ENCODE peak calls at places on chromosome 12, in four cellular contexts. W, I, T and S are unnamed samples.

GRCh38 chr12:41932470-41932991 is 212.1 kb downstream of the GXYLT1 start:
- DNase-seq in W (no peak), I (no peak), T (peak; percentile 62), S (peak; percentile 46)

GRCh38 chr12:98002887-98003493 is 512.4 kb upstream of the TMPO start:
- DNase-seq in W (no peak), I (no peak), T (no peak), S (no peak)

GRCh38 chr12:92334552-92334951 is 188.9 kb upstream of the BTG1 start:
- DNase-seq in W (no peak), I (no peak), T (no peak), S (no peak)

GRCh38 chr12:108649668-108650067 is 16.0 kb upstream of the SELPLG start:
- DNase-seq in W (no peak), I (no peak), T (no peak), S (no peak)

GRCh38 chr12:58202933-58203713 is 261.8 kb downstream of the ATP23 start:
- DNase-seq in W (no peak), I (no peak), T (no peak), S (no peak)

GRCh38 chr12:68971404-68971803 is 38.4 kb upstream of the CPM start:
- DNase-seq in W (no peak), I (no peak), T (no peak), S (no peak)

GRCh38 chr12:55664826-55665225 is 28.1 kb downstream of the OR10P1 start:
- DNase-seq in W (no peak), I (no peak), T (no peak), S (no peak)

GRCh38 chr12:87233636-87234035 is 795.6 kb downstream of the C12orf50 start:
- DNase-seq in W (no peak), I (no peak), T (no peak), S (no peak)

GRCh38 chr12:107322063-107322462 is 228.7 kb upstream of the CRY1 start:
- DNase-seq in W (no peak), I (peak; percentile 57), T (no peak), S (no peak)

GRCh38 chr12:111596985-111597730 is 2.0 kb downstream of the ATXN2 start:
- DNase-seq in W (no peak), I (peak; percentile 33), T (peak; percentile 69), S (peak; percentile 60)

GRCh38 chr12:46221255-46222128 is 47.4 kb downstream of the SLC38A1 start:
- DNase-seq in W (no peak), I (no peak), T (no peak), S (no peak)

GRCh38 chr12:21528953-21529352 is 2.9 kb downstream of the SPX start:
- DNase-seq in W (no peak), I (no peak), T (no peak), S (no peak)

GRCh38 chr12:79168687-79169086 is 304.1 kb downstream of the SYT1 start:
- DNase-seq in W (no peak), I (no peak), T (no peak), S (no peak)

GRCh38 chr12:18320976-18321375 is 59.7 kb downstream of the PIK3C2G start:
- DNase-seq in W (no peak), I (no peak), T (no peak), S (no peak)

GRCh38 chr12:96876966-96877365 is 30.1 kb upstream of the NEDD1 start:
- DNase-seq in W (no peak), I (no peak), T (no peak), S (no peak)

GRCh38 chr12:29797565-29798360 is 14.0 kb upstream of the TMTC1 start:
- DNase-seq in W (no peak), I (no peak), T (no peak), S (no peak)

GRCh38 chr12:120457133-120457532 is 10.9 kb downstream of the GATC start:
- DNase-seq in W (no peak), I (no peak), T (no peak), S (no peak)

GRCh38 chr12:15789215-15790171 is at the start of gene EPS8:
- DNase-seq in W (peak; percentile 83), I (peak; percentile 90), T (peak; percentile 95), S (peak; percentile 92)

GRCh38 chr12:131757111-131757510 is 46.2 kb downstream of the SFSWAP start:
- DNase-seq in W (no peak), I (no peak), T (no peak), S (no peak)

GRCh38 chr12:116474899-116475298 is 84.3 kb upstream of the MAP1LC3B2 start:
- DNase-seq in W (no peak), I (no peak), T (no peak), S (no peak)

GRCh38 chr12:116441292-116441691 is 117.9 kb upstream of the MAP1LC3B2 start:
- DNase-seq in W (no peak), I (no peak), T (no peak), S (no peak)

GRCh38 chr12:51759175-51759574 is 89.3 kb downstream of the FIGNL2 start:
- DNase-seq in W (no peak), I (no peak), T (no peak), S (no peak)

GRCh38 chr12:130474599-130474998 is 136.9 kb downstream of the PIWIL1 start:
- DNase-seq in W (no peak), I (no peak), T (no peak), S (no peak)

GRCh38 chr12:9792961-9793617 is 32.4 kb upstream of the CD69 start:
- DNase-seq in W (no peak), I (no peak), T (no peak), S (no peak)

GRCh38 chr12:69844416-69844815 is 19.4 kb downstream of the MYRFL start:
- DNase-seq in W (no peak), I (no peak), T (no peak), S (no peak)

GRCh38 chr12:58416211-58416610 is 474.8 kb downstream of the ATP23 start:
- DNase-seq in W (no peak), I (no peak), T (no peak), S (no peak)

GRCh38 chr12:2582631-2583616 is 211.8 kb upstream of the FKBP4 start:
- DNase-seq in W (no peak), I (peak; percentile 12), T (peak; percentile 84), S (peak; percentile 36)

GRCh38 chr12:132740313-132740646 is 21.4 kb downstream of the ANKLE2 start:
- DNase-seq in W (no peak), I (no peak), T (no peak), S (no peak)

GRCh38 chr12:106280101-106280500 is 22.4 kb upstream of the TCP11L2 start:
- DNase-seq in W (no peak), I (no peak), T (no peak), S (no peak)

GRCh38 chr12:14394317-14395058 is 29.0 kb downstream of the ATF7IP start:
- DNase-seq in W (no peak), I (peak; percentile 77), T (no peak), S (no peak)